ENCODE peak calls at places on chromosomes 1 and 21, in four cellular contexts. S, A, J and N are unnamed samples. For H3K4me1 and H3K27me3, the result is how much of the 10 kb centered on the place peaks cover.

GRCh38 chr1:68010094-68010493 is 40.3 kb downstream of the DIRAS3 start:
- DNase-seq in S (no peak), A (no peak), J (no peak), N (no peak)

GRCh38 chr1:165580931-165581871 is 37.4 kb downstream of the LRRC52 start:
- DNase-seq in S (no peak), A (no peak), J (no peak), N (no peak)

GRCh38 chr1:59767119-59767518 is 47.6 kb upstream of the HOOK1 start:
- DNase-seq in S (no peak), A (no peak), J (no peak), N (no peak)

GRCh38 chr1:176801553-176802020 is 338.6 kb downstream of the PAPPA2 start:
- DNase-seq in S (no peak), A (no peak), J (peak), N (peak)

GRCh38 chr1:50959303-50959912 is 659 bp downstream of the FAF1 start:
- DNase-seq in S (no peak), A (no peak), J (no peak), N (peak)

GRCh38 chr1:214532070-214532469 is 19.3 kb downstream of the PTPN14 start:
- DNase-seq in S (no peak), A (no peak), J (no peak), N (no peak)

GRCh38 chr1:10489291-10490055 is 14.7 kb downstream of the PEX14 start:
- DNase-seq in S (no peak), A (no peak), J (no peak), N (no peak)

GRCh38 chr1:5906966-5907365 is 85.3 kb downstream of the NPHP4 start:
- DNase-seq in S (no peak), A (no peak), J (no peak), N (no peak)

GRCh38 chr1:26580116-26580515 is 50.6 kb downstream of the RPS6KA1 start:
- DNase-seq in S (no peak), A (no peak), J (no peak), N (no peak)

GRCh38 chr1:4970532-4970931 is 316.1 kb downstream of the AJAP1 start:
- DNase-seq in S (no peak), A (no peak), J (no peak), N (no peak)

GRCh38 chr1:33177996-33178540 is 3.8 kb downstream of the TRIM62 start:
- DNase-seq in S (no peak), A (no peak), J (no peak), N (no peak)

GRCh38 chr1:12144969-12145368 is 21.8 kb upstream of the TNFRSF1B start:
- DNase-seq in S (no peak), A (no peak), J (no peak), N (no peak)
- H3K27ac ChIP-seq in S (no peak), A (peak), J (no peak), N (peak)

GRCh38 chr1:201753492-201753891 is 75.5 kb upstream of the IPO9 start:
- DNase-seq in S (no peak), A (no peak), J (no peak), N (no peak)

GRCh38 chr1:201750120-201750519 is 78.8 kb upstream of the IPO9 start:
- DNase-seq in S (no peak), A (no peak), J (no peak), N (no peak)

GRCh38 chr1:201750934-201751333 is 78.0 kb upstream of the IPO9 start:
- DNase-seq in S (no peak), A (no peak), J (no peak), N (no peak)

GRCh38 chr1:201752333-201752732 is 76.6 kb upstream of the IPO9 start:
- DNase-seq in S (no peak), A (no peak), J (no peak), N (no peak)

GRCh38 chr1:201751872-201752271 is 77.1 kb upstream of the IPO9 start:
- DNase-seq in S (no peak), A (no peak), J (peak), N (no peak)
- H3K4me1 ChIP-seq in S (under half), A (under half), J (half or more), N (under half)

GRCh38 chr1:3706651-3707297 is 45.5 kb upstream of the CCDC27 start:
- DNase-seq in S (no peak), A (no peak), J (no peak), N (no peak)

GRCh38 chr1:3708696-3709246 is 43.5 kb upstream of the CCDC27 start:
- DNase-seq in S (no peak), A (no peak), J (peak), N (no peak)

GRCh38 chr1:3707298-3707938 is 44.8 kb upstream of the CCDC27 start:
- DNase-seq in S (no peak), A (no peak), J (peak), N (no peak)

GRCh38 chr1:3710251-3710650 is 42.0 kb upstream of the CCDC27 start:
- DNase-seq in S (no peak), A (no peak), J (no peak), N (no peak)

DNA sequence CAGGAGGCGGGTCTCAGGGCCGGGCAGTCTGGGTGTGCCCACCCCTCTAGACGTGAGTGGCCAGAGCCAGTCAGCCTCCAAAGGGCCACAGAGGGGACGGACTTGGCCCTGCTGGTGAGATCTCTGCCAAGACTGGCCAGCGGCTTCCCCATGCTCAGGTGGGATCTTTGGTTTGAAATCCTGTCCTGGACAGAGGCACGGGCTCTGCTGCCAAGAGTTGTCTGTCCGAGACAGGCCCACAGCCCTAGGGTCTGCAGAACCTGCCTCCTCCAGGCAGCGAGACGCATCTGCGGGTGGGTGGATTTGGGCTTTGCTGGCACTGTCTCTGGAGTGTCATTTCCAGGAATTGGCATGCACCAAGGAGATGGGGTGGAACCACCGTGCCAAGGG is 44.3 kb upstream of the CCDC27 start:
- DNase-seq in S (no peak), A (no peak), J (no peak), N (no peak)
- H3K27me3 ChIP-seq in S (under half), A (half or more), J (under half), N (under half)

GRCh38 chr1:155043793-155044192 is 7.3 kb upstream of the ADAM15 start:
- DNase-seq in S (no peak), A (no peak), J (no peak), N (peak)
- H3K27ac ChIP-seq in S (no peak), A (peak), J (no peak), N (peak)

DNA sequence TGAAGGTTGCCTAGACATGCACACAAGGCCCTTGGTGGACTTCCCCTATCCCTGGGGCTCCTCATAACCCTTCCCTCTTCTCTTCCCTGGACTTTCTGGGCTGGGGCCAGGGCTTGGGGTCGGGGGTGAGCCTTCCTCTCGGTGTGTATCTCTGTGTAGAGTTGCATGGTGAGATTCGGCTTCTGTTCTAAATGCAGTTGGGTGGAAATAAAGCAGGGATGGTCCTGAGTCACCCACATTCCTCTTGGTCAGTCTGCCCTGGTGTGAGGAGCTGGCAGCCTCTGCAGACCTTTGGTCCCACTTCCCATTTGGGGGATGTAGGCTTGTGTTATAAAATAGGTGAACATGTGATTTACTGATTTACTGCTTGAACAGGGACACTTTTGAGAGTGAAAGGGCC is 38.0 kb downstream of the ADARB1 start:
- DNase-seq in S (no peak), A (no peak), J (no peak), N (no peak)
- H3K4me1 ChIP-seq in S (under half), A (under half), J (under half), N (under half)

GRCh38 chr1:223011230-223011856 is 131.7 kb downstream of the TLR5 start:
- DNase-seq in S (no peak), A (no peak), J (peak), N (no peak)

GRCh38 chr1:223016890-223017289 is 126.2 kb downstream of the TLR5 start:
- DNase-seq in S (no peak), A (no peak), J (no peak), N (no peak)

GRCh38 chr1:223016381-223016780 is 126.7 kb downstream of the TLR5 start:
- DNase-seq in S (no peak), A (no peak), J (no peak), N (no peak)

GRCh38 chr1:223012176-223012788 is 130.8 kb downstream of the TLR5 start:
- DNase-seq in S (no peak), A (no peak), J (no peak), N (no peak)

GRCh38 chr1:223014142-223014873 is 128.7 kb downstream of the TLR5 start:
- DNase-seq in S (no peak), A (no peak), J (no peak), N (no peak)
- H3K27me3 ChIP-seq in S (under half), A (under half), J (under half), N (under half)